ENCODE peak calls at places on chromosomes 13 and 19, in six cellular contexts. One of them, this sample, is unnamed.

GRCh38 chr13:88675997-88676396 is 1004.8 kb downstream of the SLITRK5 start:
- DNase-seq in HCT116: no peak
- DNase-seq in GM12878: no peak
- DNase-seq in SK-N-SH: no peak
- DNase-seq in endothelial cell of umbilical vein: no peak
- DNase-seq in K562: no peak
- DNase-seq in this sample: no peak

GRCh38 chr13:30143671-30144400 is 163.5 kb downstream of the KATNAL1 start:
- DNase-seq in HCT116: no peak
- DNase-seq in GM12878: no peak
- DNase-seq in SK-N-SH: no peak
- DNase-seq in endothelial cell of umbilical vein: no peak
- DNase-seq in K562: no peak
- DNase-seq in this sample: no peak

GRCh38 chr13:20125129-20125782 is 35.6 kb downstream of the GJA3 start:
- DNase-seq in HCT116: no peak
- DNase-seq in GM12878: no peak
- DNase-seq in SK-N-SH: no peak
- DNase-seq in endothelial cell of umbilical vein: peak; percentile 19
- DNase-seq in K562: no peak
- DNase-seq in this sample: no peak

GRCh38 chr19:38142176-38143035 is 81.6 kb downstream of the DPF1 start:
- DNase-seq in HCT116: no peak
- DNase-seq in GM12878: no peak
- DNase-seq in SK-N-SH: peak; percentile 87
- DNase-seq in endothelial cell of umbilical vein: peak; percentile 37
- DNase-seq in K562: peak; percentile 85
- DNase-seq in this sample: peak; percentile 92

GRCh38 chr13:35191883-35192282 is 249.8 kb downstream of the NBEA start:
- DNase-seq in HCT116: no peak
- DNase-seq in GM12878: no peak
- DNase-seq in SK-N-SH: peak; percentile 33
- DNase-seq in endothelial cell of umbilical vein: no peak
- DNase-seq in K562: no peak
- DNase-seq in this sample: no peak

GRCh38 chr19:44142014-44142523 is 715 bp downstream of the ZNF234 start:
- DNase-seq in HCT116: no peak
- DNase-seq in GM12878: no peak
- DNase-seq in SK-N-SH: no peak
- DNase-seq in endothelial cell of umbilical vein: peak; percentile 36
- DNase-seq in K562: peak; percentile 22
- DNase-seq in this sample: no peak

GRCh38 chr13:27979001-27979643 is 9.4 kb downstream of the URAD start:
- DNase-seq in HCT116: no peak
- DNase-seq in GM12878: no peak
- DNase-seq in SK-N-SH: no peak
- DNase-seq in endothelial cell of umbilical vein: no peak
- DNase-seq in K562: peak; percentile 1
- DNase-seq in this sample: peak; percentile 66

GRCh38 chr13:76741624-76742023 is 144.6 kb downstream of the KCTD12 start:
- DNase-seq in HCT116: no peak
- DNase-seq in GM12878: no peak
- DNase-seq in SK-N-SH: no peak
- DNase-seq in endothelial cell of umbilical vein: no peak
- DNase-seq in K562: no peak
- DNase-seq in this sample: no peak

GRCh38 chr19:15469513-15470297 is 5.4 kb upstream of the RASAL3 start:
- DNase-seq in HCT116: no peak
- DNase-seq in GM12878: no peak
- DNase-seq in SK-N-SH: peak; percentile 25
- DNase-seq in endothelial cell of umbilical vein: no peak
- DNase-seq in K562: no peak
- DNase-seq in this sample: peak; percentile 74

GRCh38 chr19:30783212-30783611 is 411.0 kb downstream of the ZNF536 start:
- DNase-seq in HCT116: no peak
- DNase-seq in GM12878: no peak
- DNase-seq in SK-N-SH: no peak
- DNase-seq in endothelial cell of umbilical vein: no peak
- DNase-seq in K562: no peak
- DNase-seq in this sample: no peak

GRCh38 chr13:113915012-113915763 is 51.3 kb upstream of the GAS6 start:
- DNase-seq in HCT116: no peak
- DNase-seq in GM12878: no peak
- DNase-seq in SK-N-SH: no peak
- DNase-seq in endothelial cell of umbilical vein: no peak
- DNase-seq in K562: no peak
- DNase-seq in this sample: no peak

GRCh38 chr13:73717632-73718031 is 416.6 kb downstream of the KLF12 start:
- DNase-seq in HCT116: no peak
- DNase-seq in GM12878: no peak
- DNase-seq in SK-N-SH: peak; percentile 16
- DNase-seq in endothelial cell of umbilical vein: peak; percentile 82
- DNase-seq in K562: no peak
- DNase-seq in this sample: no peak

GRCh38 chr13:50626031-50626643 is 217.4 kb downstream of the DLEU7 start:
- DNase-seq in HCT116: no peak
- DNase-seq in GM12878: no peak
- DNase-seq in SK-N-SH: no peak
- DNase-seq in endothelial cell of umbilical vein: no peak
- DNase-seq in K562: peak; percentile 22
- DNase-seq in this sample: no peak

GRCh38 chr19:33784432-33784831 is 12.2 kb upstream of the KCTD15 start:
- DNase-seq in HCT116: no peak
- DNase-seq in GM12878: no peak
- DNase-seq in SK-N-SH: no peak
- DNase-seq in endothelial cell of umbilical vein: no peak
- DNase-seq in K562: no peak
- DNase-seq in this sample: no peak

GRCh38 chr19:30255783-30256509 is 116.2 kb upstream of the ZNF536 start:
- DNase-seq in HCT116: no peak
- DNase-seq in GM12878: no peak
- DNase-seq in SK-N-SH: peak; percentile 72
- DNase-seq in endothelial cell of umbilical vein: no peak
- DNase-seq in K562: no peak
- DNase-seq in this sample: peak; percentile 63

GRCh38 chr13:97627566-97627965 is 193.6 kb downstream of the RAP2A start:
- DNase-seq in HCT116: no peak
- DNase-seq in GM12878: no peak
- DNase-seq in SK-N-SH: no peak
- DNase-seq in endothelial cell of umbilical vein: no peak
- DNase-seq in K562: peak; percentile 10
- DNase-seq in this sample: peak; percentile 42

GRCh38 chr19:45170146-45171106 is 7.6 kb downstream of the TRAPPC6A start:
- DNase-seq in HCT116: no peak
- DNase-seq in GM12878: no peak
- DNase-seq in SK-N-SH: no peak
- DNase-seq in endothelial cell of umbilical vein: no peak
- DNase-seq in K562: no peak
- DNase-seq in this sample: no peak

GRCh38 chr19:47381653-47382279 is 32.7 kb downstream of the DHX34 start:
- DNase-seq in HCT116: no peak
- DNase-seq in GM12878: no peak
- DNase-seq in SK-N-SH: no peak
- DNase-seq in endothelial cell of umbilical vein: no peak
- DNase-seq in K562: no peak
- DNase-seq in this sample: no peak

GRCh38 chr19:47681936-47682335 is 31.3 kb upstream of the EHD2 start:
- DNase-seq in HCT116: no peak
- DNase-seq in GM12878: no peak
- DNase-seq in SK-N-SH: peak; percentile 24
- DNase-seq in endothelial cell of umbilical vein: no peak
- DNase-seq in K562: no peak
- DNase-seq in this sample: no peak

GRCh38 chr19:1938071-1938470 is 2.9 kb upstream of the CSNK1G2 start:
- DNase-seq in HCT116: no peak
- DNase-seq in GM12878: no peak
- DNase-seq in SK-N-SH: no peak
- DNase-seq in endothelial cell of umbilical vein: no peak
- DNase-seq in K562: no peak
- DNase-seq in this sample: no peak

GRCh38 chr19:49064768-49065611 is at the start of gene NTF4:
- DNase-seq in HCT116: no peak
- DNase-seq in GM12878: no peak
- DNase-seq in SK-N-SH: peak; percentile 88
- DNase-seq in endothelial cell of umbilical vein: no peak
- DNase-seq in K562: peak; percentile 46
- DNase-seq in this sample: peak; percentile 82

GRCh38 chr19:9836021-9836420 is 903 bp downstream of the PIN1 start:
- DNase-seq in HCT116: no peak
- DNase-seq in GM12878: no peak
- DNase-seq in SK-N-SH: peak; percentile 41
- DNase-seq in endothelial cell of umbilical vein: no peak
- DNase-seq in K562: peak; percentile 17
- DNase-seq in this sample: no peak

GRCh38 chr19:43779147-43779819 is 1.5 kb downstream of the KCNN4 start:
- DNase-seq in HCT116: no peak
- DNase-seq in GM12878: no peak
- DNase-seq in SK-N-SH: no peak
- DNase-seq in endothelial cell of umbilical vein: no peak
- DNase-seq in K562: no peak
- DNase-seq in this sample: no peak

GRCh38 chr19:45901432-45901903 is 945 bp downstream of the MYPOP start:
- DNase-seq in HCT116: no peak
- DNase-seq in GM12878: no peak
- DNase-seq in SK-N-SH: peak; percentile 71
- DNase-seq in endothelial cell of umbilical vein: peak; percentile 30
- DNase-seq in K562: no peak
- DNase-seq in this sample: peak; percentile 35

GRCh38 chr19:54063350-54064078 is at the start of gene VSTM1:
- DNase-seq in HCT116: no peak
- DNase-seq in GM12878: no peak
- DNase-seq in SK-N-SH: no peak
- DNase-seq in endothelial cell of umbilical vein: no peak
- DNase-seq in K562: peak; percentile 3
- DNase-seq in this sample: no peak

GRCh38 chr13:110726726-110727125 is 13.2 kb downstream of the ING1 start:
- DNase-seq in HCT116: no peak
- DNase-seq in GM12878: no peak
- DNase-seq in SK-N-SH: no peak
- DNase-seq in endothelial cell of umbilical vein: no peak
- DNase-seq in K562: no peak
- DNase-seq in this sample: no peak

GRCh38 chr13:111027481-111028439 is 87.3 kb upstream of the ARHGEF7 start:
- DNase-seq in HCT116: no peak
- DNase-seq in GM12878: no peak
- DNase-seq in SK-N-SH: no peak
- DNase-seq in endothelial cell of umbilical vein: no peak
- DNase-seq in K562: no peak
- DNase-seq in this sample: no peak

GRCh38 chr13:74966814-74967213 is 515.2 kb downstream of the TBC1D4 start:
- DNase-seq in HCT116: no peak
- DNase-seq in GM12878: no peak
- DNase-seq in SK-N-SH: peak; percentile 55
- DNase-seq in endothelial cell of umbilical vein: peak; percentile 84
- DNase-seq in K562: no peak
- DNase-seq in this sample: no peak

GRCh38 chr19:54478677-54479266 is 5.7 kb upstream of the CDC42EP5 start:
- DNase-seq in HCT116: peak; percentile 53
- DNase-seq in GM12878: no peak
- DNase-seq in SK-N-SH: peak; percentile 57
- DNase-seq in endothelial cell of umbilical vein: peak; percentile 54
- DNase-seq in K562: peak; percentile 50
- DNase-seq in this sample: peak; percentile 93

GRCh38 chr19:38032951-38033350 is 125.9 kb downstream of the SIPA1L3 start:
- DNase-seq in HCT116: no peak
- DNase-seq in GM12878: no peak
- DNase-seq in SK-N-SH: no peak
- DNase-seq in endothelial cell of umbilical vein: no peak
- DNase-seq in K562: no peak
- DNase-seq in this sample: no peak

GRCh38 chr19:12995596-12996541 is 594 bp downstream of the NFIX start:
- DNase-seq in HCT116: no peak
- DNase-seq in GM12878: no peak
- DNase-seq in SK-N-SH: peak; percentile 87
- DNase-seq in endothelial cell of umbilical vein: peak; percentile 31
- DNase-seq in K562: peak; percentile 79
- DNase-seq in this sample: no peak
- H2AFZ ChIP-seq in HCT116: no peak overlapping the region
- H2AFZ ChIP-seq in GM12878: no peak overlapping the region
- H2AFZ ChIP-seq in SK-N-SH: no peak overlapping the region
- H2AFZ ChIP-seq in endothelial cell of umbilical vein: peak overlapping the region; percentile 47
- H2AFZ ChIP-seq in K562: peak overlapping the region; percentile 88
- H2AFZ ChIP-seq in this sample: peak overlapping the region; percentile 92

DNA sequence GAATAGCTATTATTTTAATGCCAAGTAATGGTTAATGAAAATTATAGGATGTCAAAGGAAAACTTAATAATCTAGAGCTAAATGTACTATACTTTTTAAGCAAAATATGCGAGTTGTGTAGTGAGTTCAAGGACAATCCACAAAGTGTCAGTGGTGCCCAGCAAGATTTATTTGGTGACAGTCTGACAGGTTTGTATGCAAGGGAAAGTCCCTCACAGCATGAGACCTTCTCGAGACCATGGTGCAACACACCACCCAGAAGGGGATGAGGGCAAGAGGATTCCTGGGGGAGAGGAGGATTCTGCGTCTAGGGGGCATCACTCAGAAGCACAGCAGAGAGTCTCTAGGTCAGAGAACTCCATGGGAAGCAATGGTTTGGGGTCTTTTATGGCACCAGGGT is 224.7 kb downstream of the GPC5 start:
- DNase-seq in HCT116: no peak
- DNase-seq in GM12878: no peak
- DNase-seq in SK-N-SH: no peak
- DNase-seq in endothelial cell of umbilical vein: no peak
- DNase-seq in K562: no peak
- DNase-seq in this sample: peak; percentile 7
- TF ChIP-seq POLR2AphosphoS5 in HCT116: no peak
- TF ChIP-seq POLR2AphosphoS5 in GM12878: no peak
- TF ChIP-seq POLR2AphosphoS5 in SK-N-SH: no peak
- TF ChIP-seq POLR2AphosphoS5 in endothelial cell of umbilical vein: no peak
- TF ChIP-seq POLR2AphosphoS5 in K562: no peak
- TF ChIP-seq POLR2AphosphoS5 in this sample: no peak

GRCh38 chr13:21256351-21256761 is 79.9 kb downstream of the MRPL57 start:
- DNase-seq in HCT116: no peak
- DNase-seq in GM12878: no peak
- DNase-seq in SK-N-SH: no peak
- DNase-seq in endothelial cell of umbilical vein: no peak
- DNase-seq in K562: no peak
- DNase-seq in this sample: no peak

GRCh38 chr13:21259571-21260455 is 83.4 kb downstream of the MRPL57 start:
- DNase-seq in HCT116: no peak
- DNase-seq in GM12878: no peak
- DNase-seq in SK-N-SH: no peak
- DNase-seq in endothelial cell of umbilical vein: no peak
- DNase-seq in K562: no peak
- DNase-seq in this sample: peak; percentile 28
- H2AFZ ChIP-seq in HCT116: no peak overlapping the region
- H2AFZ ChIP-seq in GM12878: no peak overlapping the region
- H2AFZ ChIP-seq in SK-N-SH: no peak overlapping the region
- H2AFZ ChIP-seq in endothelial cell of umbilical vein: no peak overlapping the region
- H2AFZ ChIP-seq in K562: no peak overlapping the region
- H2AFZ ChIP-seq in this sample: no peak overlapping the region

DNA sequence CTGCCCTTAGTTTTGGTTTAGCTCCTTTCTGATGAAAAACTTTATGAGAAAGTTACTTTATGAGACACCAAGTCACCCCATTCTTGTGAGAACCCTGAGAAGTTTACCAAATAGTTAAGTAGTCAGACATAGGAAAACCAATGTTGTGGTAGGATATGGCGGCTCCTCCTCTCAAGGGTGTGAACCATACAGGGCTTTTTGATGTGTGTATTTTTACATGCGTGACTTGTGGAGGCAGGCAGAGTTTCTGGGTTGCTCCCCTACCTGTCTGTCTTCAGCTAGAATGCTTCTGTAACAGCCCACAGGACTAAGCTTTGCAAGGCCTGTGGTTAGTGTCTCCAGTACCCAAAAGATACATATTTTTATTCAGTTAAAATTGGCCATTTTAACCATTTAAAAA is 18.3 kb downstream of the UBAC2 start:
- DNase-seq in HCT116: no peak
- DNase-seq in GM12878: peak; percentile 62
- DNase-seq in SK-N-SH: no peak
- DNase-seq in endothelial cell of umbilical vein: no peak
- DNase-seq in K562: no peak
- DNase-seq in this sample: no peak
- TF ChIP-seq POLR2AphosphoS5 in HCT116: no peak
- TF ChIP-seq POLR2AphosphoS5 in GM12878: no peak
- TF ChIP-seq POLR2AphosphoS5 in SK-N-SH: no peak
- TF ChIP-seq POLR2AphosphoS5 in endothelial cell of umbilical vein: no peak
- TF ChIP-seq POLR2AphosphoS5 in K562: no peak
- TF ChIP-seq POLR2AphosphoS5 in this sample: no peak